ENCODE peak calls at places on chromosome 19, in eight cellular contexts. One of them, this sample, is unnamed.

GRCh38 chr19:2805261-2805900 is 14.3 kb upstream of the ZNF554 start:
- DNase-seq in esophagus squamous epithelium: no peak
- DNase-seq in right atrium auricular region: no peak
- DNase-seq in CD4-positive, CD25-positive, alpha-beta regulatory T cell: no peak
- DNase-seq in choroid plexus epithelial cell: no peak
- DNase-seq in H1: no peak
- DNase-seq in RWPE2: no peak
- DNase-seq in fibroblast of pulmonary artery: no peak
- DNase-seq in this sample: no peak

GRCh38 chr19:47495478-47496372 is 11.7 kb upstream of the KPTN start:
- DNase-seq in esophagus squamous epithelium: no peak
- DNase-seq in right atrium auricular region: no peak
- DNase-seq in CD4-positive, CD25-positive, alpha-beta regulatory T cell: no peak
- DNase-seq in choroid plexus epithelial cell: no peak
- DNase-seq in H1: no peak
- DNase-seq in RWPE2: no peak
- DNase-seq in fibroblast of pulmonary artery: no peak
- DNase-seq in this sample: peak; percentile 68

GRCh38 chr19:20162821-20163220 is 4.2 kb upstream of the ZNF486 start:
- DNase-seq in esophagus squamous epithelium: no peak
- DNase-seq in right atrium auricular region: no peak
- DNase-seq in CD4-positive, CD25-positive, alpha-beta regulatory T cell: no peak
- DNase-seq in choroid plexus epithelial cell: no peak
- DNase-seq in H1: no peak
- DNase-seq in RWPE2: no peak
- DNase-seq in fibroblast of pulmonary artery: no peak
- DNase-seq in this sample: no peak

GRCh38 chr19:38977445-38978314 is 2.1 kb upstream of the FBXO17 start:
- DNase-seq in esophagus squamous epithelium: no peak
- DNase-seq in right atrium auricular region: no peak
- DNase-seq in CD4-positive, CD25-positive, alpha-beta regulatory T cell: no peak
- DNase-seq in choroid plexus epithelial cell: peak; percentile 30
- DNase-seq in H1: no peak
- DNase-seq in RWPE2: no peak
- DNase-seq in fibroblast of pulmonary artery: no peak
- DNase-seq in this sample: no peak

GRCh38 chr19:38209671-38210457 is 14.2 kb downstream of the DPF1 start:
- DNase-seq in esophagus squamous epithelium: no peak
- DNase-seq in right atrium auricular region: peak; percentile 75
- DNase-seq in CD4-positive, CD25-positive, alpha-beta regulatory T cell: no peak
- DNase-seq in choroid plexus epithelial cell: peak; percentile 27
- DNase-seq in H1: no peak
- DNase-seq in RWPE2: no peak
- DNase-seq in fibroblast of pulmonary artery: peak; percentile 24
- DNase-seq in this sample: no peak

GRCh38 chr19:41860419-41861097 is 503 bp downstream of the RPS19 start:
- DNase-seq in esophagus squamous epithelium: no peak
- DNase-seq in right atrium auricular region: no peak
- DNase-seq in CD4-positive, CD25-positive, alpha-beta regulatory T cell: no peak
- DNase-seq in choroid plexus epithelial cell: peak; percentile 45
- DNase-seq in H1: no peak
- DNase-seq in RWPE2: no peak
- DNase-seq in fibroblast of pulmonary artery: no peak
- DNase-seq in this sample: no peak

GRCh38 chr19:21472507-21472906 is 32.9 kb upstream of the ZNF429 start:
- DNase-seq in esophagus squamous epithelium: no peak
- DNase-seq in right atrium auricular region: no peak
- DNase-seq in CD4-positive, CD25-positive, alpha-beta regulatory T cell: no peak
- DNase-seq in choroid plexus epithelial cell: no peak
- DNase-seq in H1: no peak
- DNase-seq in RWPE2: no peak
- DNase-seq in fibroblast of pulmonary artery: no peak
- DNase-seq in this sample: no peak

GRCh38 chr19:3503036-3503572 is 2.6 kb upstream of the DOHH start:
- DNase-seq in esophagus squamous epithelium: no peak
- DNase-seq in right atrium auricular region: no peak
- DNase-seq in CD4-positive, CD25-positive, alpha-beta regulatory T cell: no peak
- DNase-seq in choroid plexus epithelial cell: peak; percentile 46
- DNase-seq in H1: no peak
- DNase-seq in RWPE2: no peak
- DNase-seq in fibroblast of pulmonary artery: peak; percentile 33
- DNase-seq in this sample: no peak

GRCh38 chr19:8526345-8527062 is 12.5 kb upstream of the ZNF414 start:
- DNase-seq in esophagus squamous epithelium: no peak
- DNase-seq in right atrium auricular region: peak; percentile 92
- DNase-seq in CD4-positive, CD25-positive, alpha-beta regulatory T cell: no peak
- DNase-seq in choroid plexus epithelial cell: peak; percentile 93
- DNase-seq in H1: peak; percentile 54
- DNase-seq in RWPE2: peak; percentile 91
- DNase-seq in fibroblast of pulmonary artery: peak; percentile 93
- DNase-seq in this sample: no peak

GRCh38 chr19:19224852-19225494 is 13.2 kb downstream of the NCAN start:
- DNase-seq in esophagus squamous epithelium: no peak
- DNase-seq in right atrium auricular region: no peak
- DNase-seq in CD4-positive, CD25-positive, alpha-beta regulatory T cell: peak; percentile 75
- DNase-seq in choroid plexus epithelial cell: peak; percentile 58
- DNase-seq in H1: peak; percentile 73
- DNase-seq in RWPE2: no peak
- DNase-seq in fibroblast of pulmonary artery: peak; percentile 61
- DNase-seq in this sample: peak; percentile 57

GRCh38 chr19:31173991-31174390 is 175.2 kb downstream of the TSHZ3 start:
- DNase-seq in esophagus squamous epithelium: no peak
- DNase-seq in right atrium auricular region: no peak
- DNase-seq in CD4-positive, CD25-positive, alpha-beta regulatory T cell: no peak
- DNase-seq in choroid plexus epithelial cell: no peak
- DNase-seq in H1: no peak
- DNase-seq in RWPE2: no peak
- DNase-seq in fibroblast of pulmonary artery: no peak
- DNase-seq in this sample: no peak

GRCh38 chr19:55593096-55593772 is 6.1 kb downstream of the FIZ1 start:
- DNase-seq in esophagus squamous epithelium: no peak
- DNase-seq in right atrium auricular region: no peak
- DNase-seq in CD4-positive, CD25-positive, alpha-beta regulatory T cell: no peak
- DNase-seq in choroid plexus epithelial cell: no peak
- DNase-seq in H1: no peak
- DNase-seq in RWPE2: peak; percentile 51
- DNase-seq in fibroblast of pulmonary artery: no peak
- DNase-seq in this sample: no peak

GRCh38 chr19:47230122-47230920 is 678 bp downstream of the BBC3 start:
- DNase-seq in esophagus squamous epithelium: no peak
- DNase-seq in right atrium auricular region: no peak
- DNase-seq in CD4-positive, CD25-positive, alpha-beta regulatory T cell: peak; percentile 82
- DNase-seq in choroid plexus epithelial cell: peak; percentile 51
- DNase-seq in H1: no peak
- DNase-seq in RWPE2: no peak
- DNase-seq in fibroblast of pulmonary artery: peak; percentile 53
- DNase-seq in this sample: no peak

GRCh38 chr19:58572818-58573657 is at the start of gene MZF1:
- DNase-seq in esophagus squamous epithelium: no peak
- DNase-seq in right atrium auricular region: peak; percentile 100
- DNase-seq in CD4-positive, CD25-positive, alpha-beta regulatory T cell: peak; percentile 100
- DNase-seq in choroid plexus epithelial cell: peak; percentile 100
- DNase-seq in H1: peak; percentile 99
- DNase-seq in RWPE2: peak; percentile 100
- DNase-seq in fibroblast of pulmonary artery: peak; percentile 100
- DNase-seq in this sample: peak; percentile 100

GRCh38 chr19:41276231-41276630 is 12.1 kb downstream of the HNRNPUL1 start:
- DNase-seq in esophagus squamous epithelium: no peak
- DNase-seq in right atrium auricular region: no peak
- DNase-seq in CD4-positive, CD25-positive, alpha-beta regulatory T cell: no peak
- DNase-seq in choroid plexus epithelial cell: peak; percentile 76
- DNase-seq in H1: no peak
- DNase-seq in RWPE2: no peak
- DNase-seq in fibroblast of pulmonary artery: peak; percentile 61
- DNase-seq in this sample: no peak

GRCh38 chr19:4081441-4082129 is 14.9 kb upstream of the ZBTB7A start:
- DNase-seq in esophagus squamous epithelium: no peak
- DNase-seq in right atrium auricular region: no peak
- DNase-seq in CD4-positive, CD25-positive, alpha-beta regulatory T cell: no peak
- DNase-seq in choroid plexus epithelial cell: peak; percentile 44
- DNase-seq in H1: no peak
- DNase-seq in RWPE2: no peak
- DNase-seq in fibroblast of pulmonary artery: no peak
- DNase-seq in this sample: peak; percentile 29

GRCh38 chr19:43700368-43701015 is 15.4 kb upstream of the IRGC start:
- DNase-seq in esophagus squamous epithelium: no peak
- DNase-seq in right atrium auricular region: peak; percentile 78
- DNase-seq in CD4-positive, CD25-positive, alpha-beta regulatory T cell: no peak
- DNase-seq in choroid plexus epithelial cell: peak; percentile 83
- DNase-seq in H1: no peak
- DNase-seq in RWPE2: no peak
- DNase-seq in fibroblast of pulmonary artery: peak; percentile 76
- DNase-seq in this sample: no peak

GRCh38 chr19:33125929-33126388 is 6.0 kb upstream of the WDR88 start:
- DNase-seq in esophagus squamous epithelium: no peak
- DNase-seq in right atrium auricular region: peak; percentile 66
- DNase-seq in CD4-positive, CD25-positive, alpha-beta regulatory T cell: peak; percentile 64
- DNase-seq in choroid plexus epithelial cell: peak; percentile 82
- DNase-seq in H1: no peak
- DNase-seq in RWPE2: no peak
- DNase-seq in fibroblast of pulmonary artery: peak; percentile 78
- DNase-seq in this sample: peak; percentile 58

GRCh38 chr19:3336680-3337523 is 29.5 kb upstream of the NFIC start:
- DNase-seq in esophagus squamous epithelium: no peak
- DNase-seq in right atrium auricular region: peak; percentile 94
- DNase-seq in CD4-positive, CD25-positive, alpha-beta regulatory T cell: no peak
- DNase-seq in choroid plexus epithelial cell: peak; percentile 60
- DNase-seq in H1: no peak
- DNase-seq in RWPE2: no peak
- DNase-seq in fibroblast of pulmonary artery: peak; percentile 88
- DNase-seq in this sample: no peak

GRCh38 chr19:704447-704741 is 4.3 kb upstream of the PALM start:
- DNase-seq in esophagus squamous epithelium: no peak
- DNase-seq in right atrium auricular region: no peak
- DNase-seq in CD4-positive, CD25-positive, alpha-beta regulatory T cell: no peak
- DNase-seq in choroid plexus epithelial cell: no peak
- DNase-seq in H1: no peak
- DNase-seq in RWPE2: no peak
- DNase-seq in fibroblast of pulmonary artery: no peak
- DNase-seq in this sample: no peak
- H3K4me3 ChIP-seq in esophagus squamous epithelium: no peak overlapping the region
- H3K4me3 ChIP-seq in right atrium auricular region: no peak overlapping the region
- H3K4me3 ChIP-seq in CD4-positive, CD25-positive, alpha-beta regulatory T cell: no peak overlapping the region
- H3K4me3 ChIP-seq in choroid plexus epithelial cell: no peak overlapping the region
- H3K4me3 ChIP-seq in H1: peak overlapping the region; percentile 33
- H3K4me3 ChIP-seq in RWPE2: no peak overlapping the region
- H3K4me3 ChIP-seq in fibroblast of pulmonary artery: no peak overlapping the region
- H3K4me3 ChIP-seq in this sample: no peak overlapping the region

DNA sequence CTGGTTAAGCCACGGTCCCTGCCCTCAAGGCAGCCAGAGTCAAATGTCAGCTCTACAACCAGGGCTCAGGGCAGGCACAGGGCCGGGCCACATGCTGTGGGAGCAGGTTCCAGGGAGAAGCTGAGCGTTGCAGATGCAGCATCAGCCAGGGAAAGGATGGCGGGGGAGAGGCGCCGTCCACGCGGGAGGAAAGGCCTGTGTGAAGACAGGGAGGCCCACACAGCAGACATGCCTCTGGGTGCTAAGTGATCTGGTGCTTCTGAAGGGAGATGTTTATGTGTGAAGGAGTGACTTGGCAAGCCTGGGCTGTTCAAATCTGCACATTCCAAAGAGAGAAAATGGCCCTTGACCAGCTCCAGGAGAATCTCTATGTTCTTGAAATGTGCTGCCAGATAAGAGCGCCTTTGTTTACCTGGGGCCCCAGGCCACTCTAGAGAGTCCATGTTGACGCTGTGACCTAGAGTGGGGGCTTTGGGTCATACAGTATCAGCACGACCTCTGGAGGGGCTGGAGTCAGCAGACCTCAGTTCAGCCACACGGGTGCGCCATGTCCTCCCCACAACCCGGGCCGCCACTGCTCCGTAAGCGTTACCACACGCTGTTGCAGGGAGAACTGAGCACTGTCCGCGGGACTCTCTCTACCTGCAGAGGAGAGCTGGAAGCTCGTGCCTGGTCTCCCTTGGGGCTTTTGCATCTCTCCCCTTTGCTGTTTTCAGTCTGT is 15.9 kb upstream of the ATF5 start:
- DNase-seq in esophagus squamous epithelium: no peak
- DNase-seq in right atrium auricular region: no peak
- DNase-seq in CD4-positive, CD25-positive, alpha-beta regulatory T cell: no peak
- DNase-seq in choroid plexus epithelial cell: peak; percentile 61
- DNase-seq in H1: no peak
- DNase-seq in RWPE2: no peak
- DNase-seq in fibroblast of pulmonary artery: no peak
- DNase-seq in this sample: no peak
- H3K4me3 ChIP-seq in esophagus squamous epithelium: no peak overlapping the region
- H3K4me3 ChIP-seq in right atrium auricular region: no peak overlapping the region
- H3K4me3 ChIP-seq in CD4-positive, CD25-positive, alpha-beta regulatory T cell: no peak overlapping the region
- H3K4me3 ChIP-seq in choroid plexus epithelial cell: no peak overlapping the region
- H3K4me3 ChIP-seq in H1: no peak overlapping the region
- H3K4me3 ChIP-seq in RWPE2: no peak overlapping the region
- H3K4me3 ChIP-seq in fibroblast of pulmonary artery: no peak overlapping the region
- H3K4me3 ChIP-seq in this sample: no peak overlapping the region

DNA sequence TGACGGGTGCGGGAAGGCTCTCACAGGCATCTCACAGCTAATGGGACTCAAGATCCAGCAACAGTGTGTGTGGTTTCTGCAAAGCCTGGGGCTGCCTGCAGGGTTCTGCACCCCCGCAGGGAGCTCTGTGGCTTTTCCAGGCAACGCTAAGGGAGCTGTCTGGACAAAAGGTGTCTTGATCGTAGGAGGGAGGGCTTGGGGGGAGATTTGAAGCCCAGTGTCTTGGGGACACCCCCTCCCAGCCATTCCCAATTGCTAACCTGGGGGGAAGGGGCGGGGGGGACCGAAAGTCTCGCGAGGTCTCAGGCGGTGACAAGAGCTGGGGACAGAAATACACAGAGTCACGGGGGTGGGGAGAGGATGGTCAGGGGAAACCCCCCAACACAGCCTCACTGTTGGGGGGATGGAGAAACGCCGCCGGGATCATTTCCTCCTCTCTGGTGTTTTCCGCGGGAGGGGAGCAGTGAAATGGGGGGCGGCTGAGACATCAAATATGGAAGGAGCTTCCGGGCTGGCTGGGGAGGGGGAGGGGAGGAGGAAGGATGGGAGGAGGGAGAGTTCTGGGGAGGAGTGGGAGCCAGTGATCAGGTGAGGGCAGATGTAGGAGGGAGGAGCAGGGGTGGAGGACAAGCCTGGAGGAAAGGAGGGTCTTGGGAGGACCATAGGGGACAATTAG is 13.3 kb downstream of the KCNC3 start:
- DNase-seq in esophagus squamous epithelium: no peak
- DNase-seq in right atrium auricular region: no peak
- DNase-seq in CD4-positive, CD25-positive, alpha-beta regulatory T cell: no peak
- DNase-seq in choroid plexus epithelial cell: peak; percentile 50
- DNase-seq in H1: no peak
- DNase-seq in RWPE2: no peak
- DNase-seq in fibroblast of pulmonary artery: no peak
- DNase-seq in this sample: peak; percentile 62
- H3K4me3 ChIP-seq in esophagus squamous epithelium: no peak overlapping the region
- H3K4me3 ChIP-seq in right atrium auricular region: peak overlapping the region; percentile 37
- H3K4me3 ChIP-seq in CD4-positive, CD25-positive, alpha-beta regulatory T cell: no peak overlapping the region
- H3K4me3 ChIP-seq in choroid plexus epithelial cell: no peak overlapping the region
- H3K4me3 ChIP-seq in H1: peak overlapping the region; percentile 36
- H3K4me3 ChIP-seq in RWPE2: no peak overlapping the region
- H3K4me3 ChIP-seq in fibroblast of pulmonary artery: no peak overlapping the region
- H3K4me3 ChIP-seq in this sample: peak overlapping the region; percentile 63

DNA sequence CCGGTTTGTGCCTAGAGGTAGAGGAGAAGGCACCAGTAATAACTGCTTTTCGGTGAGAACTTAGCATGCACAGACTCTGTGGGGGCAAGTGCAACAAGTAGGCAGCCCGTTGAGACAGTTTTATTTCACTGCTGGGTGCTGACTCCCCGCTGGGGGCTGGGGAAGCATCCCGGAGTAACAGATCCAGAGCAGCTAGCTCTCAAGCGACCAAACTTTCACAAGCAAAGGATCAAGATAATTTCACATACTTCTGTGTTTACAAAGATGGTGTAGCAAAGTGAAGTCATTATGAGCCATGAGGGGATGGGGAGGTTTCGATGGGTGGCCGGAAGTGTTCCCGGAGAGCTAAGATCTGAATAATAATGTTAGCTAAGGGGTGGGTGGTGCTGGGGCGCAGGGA is 2.8 kb downstream of the NACC1 start:
- DNase-seq in esophagus squamous epithelium: no peak
- DNase-seq in right atrium auricular region: no peak
- DNase-seq in CD4-positive, CD25-positive, alpha-beta regulatory T cell: no peak
- DNase-seq in choroid plexus epithelial cell: peak; percentile 92
- DNase-seq in H1: no peak
- DNase-seq in RWPE2: no peak
- DNase-seq in fibroblast of pulmonary artery: peak; percentile 73
- DNase-seq in this sample: no peak
- H3K4me3 ChIP-seq in esophagus squamous epithelium: no peak overlapping the region
- H3K4me3 ChIP-seq in right atrium auricular region: no peak overlapping the region
- H3K4me3 ChIP-seq in CD4-positive, CD25-positive, alpha-beta regulatory T cell: no peak overlapping the region
- H3K4me3 ChIP-seq in choroid plexus epithelial cell: peak overlapping the region; percentile 22
- H3K4me3 ChIP-seq in H1: no peak overlapping the region
- H3K4me3 ChIP-seq in RWPE2: no peak overlapping the region
- H3K4me3 ChIP-seq in fibroblast of pulmonary artery: peak overlapping the region; percentile 32
- H3K4me3 ChIP-seq in this sample: no peak overlapping the region

This sample was measured in Jurkat, Clone E6-1.